ENCODE peak calls at places on chromosomes 7 and 10, in seven cellular contexts. Z is H9, L is spleen, Q is PC-3, O is cardiac muscle cell, W is pancreas, Y is GM23248. C is an unnamed sample.

GRCh38 chr7:28955723-28956607 is 2.2 kb downstream of the TRIL start:
- DNase-seq in Z (peak; percentile 90), L (peak; percentile 90), Q (peak; percentile 80), O (peak; percentile 73), W (peak; percentile 96), Y (peak; percentile 66), C (peak; percentile 88)

GRCh38 chr10:109726473-109726872 is 196.8 kb downstream of the XPNPEP1 start:
- DNase-seq in Z (no peak), L (no peak), Q (no peak), O (no peak), W (no peak), Y (no peak), C (no peak)

GRCh38 chr7:116142850-116143249 is 67.5 kb upstream of the TES start:
- DNase-seq in Z (no peak), L (no peak), Q (no peak), O (no peak), W (no peak), Y (no peak), C (no peak)

GRCh38 chr7:4633012-4633411 is 49.1 kb upstream of the FOXK1 start:
- DNase-seq in Z (peak; percentile 43), L (no peak), Q (peak; percentile 77), O (peak; percentile 21), W (no peak), Y (peak; percentile 79), C (no peak)

GRCh38 chr10:125057158-125058001 is 103.0 kb downstream of the CTBP2 start:
- DNase-seq in Z (no peak), L (peak; percentile 74), Q (no peak), O (peak; percentile 96), W (no peak), Y (peak; percentile 85), C (peak; percentile 60)

GRCh38 chr7:139994356-139994755 is 68.4 kb downstream of the PARP12 start:
- DNase-seq in Z (no peak), L (no peak), Q (no peak), O (no peak), W (no peak), Y (no peak), C (no peak)

GRCh38 chr10:79336739-79337138 is 10.5 kb upstream of the PPIF start:
- DNase-seq in Z (peak; percentile 50), L (no peak), Q (no peak), O (no peak), W (no peak), Y (no peak), C (no peak)

GRCh38 chr10:82815680-82816079 is 940.7 kb downstream of the NRG3 start:
- DNase-seq in Z (no peak), L (no peak), Q (no peak), O (no peak), W (peak; percentile 45), Y (no peak), C (no peak)

GRCh38 chr10:35564276-35564982 is 40.7 kb upstream of the GJD4 start:
- DNase-seq in Z (no peak), L (peak; percentile 81), Q (no peak), O (peak; percentile 57), W (no peak), Y (peak; percentile 67), C (peak; percentile 17)

GRCh38 chr7:101549734-101550133 is 79.4 kb downstream of the MYL10 start:
- DNase-seq in Z (peak; percentile 14), L (peak; percentile 31), Q (no peak), O (no peak), W (no peak), Y (no peak), C (no peak)

GRCh38 chr7:15515201-15515777 is 46.5 kb downstream of the AGMO start:
- DNase-seq in Z (no peak), L (no peak), Q (no peak), O (peak; percentile 19), W (no peak), Y (peak; percentile 17), C (no peak)

GRCh38 chr10:93629636-93630291 is 17.4 kb downstream of the PDE6C start:
- DNase-seq in Z (no peak), L (no peak), Q (no peak), O (no peak), W (no peak), Y (no peak), C (no peak)

GRCh38 chr10:43133196-43133808 is 4.9 kb upstream of the CSGALNACT2 start:
- DNase-seq in Z (no peak), L (no peak), Q (no peak), O (no peak), W (no peak), Y (no peak), C (no peak)

GRCh38 chr7:142321391-142321790 is 63.5 kb upstream of the PRSS58 start:
- DNase-seq in Z (no peak), L (no peak), Q (no peak), O (no peak), W (no peak), Y (no peak), C (no peak)

GRCh38 chr7:4653771-4654170 is 28.3 kb upstream of the FOXK1 start:
- DNase-seq in Z (no peak), L (no peak), Q (no peak), O (no peak), W (no peak), Y (no peak), C (no peak)

GRCh38 chr7:7566651-7567611 is at the start of gene MIOS:
- DNase-seq in Z (peak; percentile 75), L (peak; percentile 97), Q (peak; percentile 81), O (peak; percentile 85), W (peak; percentile 93), Y (peak; percentile 85), C (peak; percentile 92)

GRCh38 chr7:118080947-118081346 is 103.0 kb upstream of the LSM8 start:
- DNase-seq in Z (peak; percentile 49), L (no peak), Q (peak; percentile 71), O (peak; percentile 20), W (no peak), Y (peak; percentile 63), C (no peak)

GRCh38 chr7:110600983-110601382 is 489.9 kb upstream of the LRRN3 start:
- DNase-seq in Z (no peak), L (no peak), Q (no peak), O (no peak), W (no peak), Y (no peak), C (no peak)

GRCh38 chr7:45885264-45885882 is 2.9 kb upstream of the IGFBP1 start:
- DNase-seq in Z (no peak), L (no peak), Q (peak; percentile 84), O (no peak), W (no peak), Y (peak; percentile 33), C (no peak)

GRCh38 chr10:30736685-30737232 is 107.2 kb upstream of the LYZL2 start:
- DNase-seq in Z (no peak), L (no peak), Q (peak; percentile 92), O (peak; percentile 98), W (no peak), Y (peak; percentile 99), C (peak; percentile 38)

GRCh38 chr10:119341236-119342016 is 134.1 kb downstream of the GRK5 start:
- DNase-seq in Z (no peak), L (peak; percentile 54), Q (peak; percentile 39), O (peak; percentile 74), W (no peak), Y (peak; percentile 80), C (no peak)

GRCh38 chr7:47428052-47428779 is 153.7 kb downstream of the TNS3 start:
- DNase-seq in Z (no peak), L (no peak), Q (no peak), O (no peak), W (no peak), Y (no peak), C (no peak)

GRCh38 chr10:71627956-71628355 is 91.6 kb downstream of the C10orf105 start:
- DNase-seq in Z (no peak), L (no peak), Q (no peak), O (no peak), W (no peak), Y (no peak), C (no peak)
- H3K27me3 ChIP-seq in Z (no peaks in the 10 kb centered on the region), L (no peaks in the 10 kb centered on the region), Q (no peaks in the 10 kb centered on the region), O (no peaks in the 10 kb centered on the region), W (no peaks in the 10 kb centered on the region), Y (peaks cover 8% of the 10 kb centered on the region), C (no peaks in the 10 kb centered on the region)

DNA sequence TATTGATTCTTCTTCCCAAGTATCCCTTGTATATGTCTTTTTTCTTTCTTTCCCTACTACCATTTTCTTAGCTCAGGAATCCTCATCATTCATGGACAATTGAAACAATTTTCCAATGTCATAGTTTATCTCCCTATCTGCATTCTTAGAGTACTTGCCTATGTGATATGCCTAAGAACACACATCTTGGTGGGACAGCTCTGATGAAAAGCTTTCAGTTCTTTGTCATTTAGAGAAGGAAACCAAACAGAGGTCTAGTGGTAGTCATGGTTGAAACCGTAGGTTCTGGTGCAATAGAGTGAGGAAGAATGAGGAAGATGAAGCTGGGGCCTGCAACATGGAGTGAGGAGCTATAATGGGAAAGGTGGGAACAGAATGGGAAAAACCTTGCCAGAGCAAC is 28.2 kb downstream of the TDRD1 start:
- DNase-seq in Z (no peak), L (no peak), Q (no peak), O (no peak), W (no peak), Y (no peak), C (no peak)
- H3K4me1 ChIP-seq in Z (no peaks in the 10 kb centered on the region), L (no peaks in the 10 kb centered on the region), Q (no peaks in the 10 kb centered on the region), O (no peaks in the 10 kb centered on the region), W (no peaks in the 10 kb centered on the region), Y (no peaks in the 10 kb centered on the region), C (no peaks in the 10 kb centered on the region)

DNA sequence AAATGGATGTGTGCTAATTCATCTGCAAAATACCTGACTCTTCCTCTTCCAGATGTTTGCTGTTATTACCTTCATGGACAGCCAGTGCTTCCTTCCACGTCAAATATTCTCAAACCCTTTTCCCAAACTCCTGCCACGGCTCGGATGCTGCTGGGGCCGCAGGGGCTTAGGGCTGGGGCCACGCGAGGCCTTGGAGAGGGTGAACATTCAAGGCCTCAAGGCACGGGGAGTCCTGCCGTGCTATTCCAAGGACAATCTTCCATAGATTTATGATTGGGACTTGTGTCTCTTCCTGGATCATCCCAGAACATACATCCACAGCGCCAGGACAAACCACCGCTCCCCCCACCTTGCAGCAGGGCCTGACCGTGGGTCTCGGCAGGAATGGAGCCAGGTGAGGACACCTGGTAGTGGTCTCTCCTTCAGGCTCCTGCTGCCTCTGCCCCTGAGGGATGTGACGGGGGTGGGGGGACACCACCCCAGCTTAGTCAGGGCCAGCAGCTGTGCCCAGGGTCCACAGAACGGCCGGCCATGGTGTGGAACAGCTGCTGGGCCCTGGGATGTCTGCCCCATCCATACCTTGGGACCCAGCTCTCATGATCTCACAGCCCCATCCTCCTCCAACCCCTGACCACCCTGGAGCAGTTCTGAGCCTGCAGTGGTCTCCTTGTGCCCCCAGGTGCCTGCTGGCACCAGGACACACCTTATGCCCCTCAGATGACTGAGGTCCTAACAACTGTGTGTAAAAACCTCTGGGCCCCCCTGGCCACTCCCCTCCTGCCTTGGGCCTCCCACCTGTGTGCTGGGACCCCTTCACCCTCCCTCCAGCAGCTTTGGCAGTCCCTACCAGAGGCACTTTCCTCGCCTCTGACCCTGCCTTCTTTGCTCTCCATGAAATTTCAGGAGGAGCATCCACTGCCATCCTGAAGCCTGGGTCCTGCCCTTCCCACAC is 16.7 kb downstream of the VIPR2 start:
- DNase-seq in Z (peak; percentile 11), L (peak; percentile 64), Q (no peak), O (no peak), W (peak; percentile 49), Y (no peak), C (no peak)
- H3K27me3 ChIP-seq in Z (no peaks in the 10 kb centered on the region), L (no peaks in the 10 kb centered on the region), Q (peaks cover 48% of the 10 kb centered on the region), O (no peaks in the 10 kb centered on the region), W (no peaks in the 10 kb centered on the region), Y (no peaks in the 10 kb centered on the region), C (no peaks in the 10 kb centered on the region)

DNA sequence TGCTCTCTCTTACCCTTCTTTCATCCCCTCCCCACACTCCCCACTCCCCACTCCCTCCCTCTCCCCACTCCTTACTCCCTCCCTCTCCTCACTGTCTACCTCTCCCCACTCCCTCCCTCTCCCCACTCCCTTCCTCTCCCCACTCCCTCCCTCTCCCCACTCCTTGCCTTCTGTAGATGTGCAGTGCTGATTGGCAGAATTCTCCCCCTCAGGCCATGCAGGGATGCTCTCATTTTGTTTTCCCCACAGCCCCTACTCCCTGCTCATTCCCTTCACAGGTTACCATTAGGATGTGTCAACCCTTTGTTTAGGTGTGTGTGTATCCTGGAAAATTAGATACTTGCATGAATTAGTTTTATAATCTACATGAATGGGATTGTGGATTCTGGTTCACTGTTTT is 90.3 kb downstream of the CELF2 start:
- DNase-seq in Z (no peak), L (no peak), Q (no peak), O (no peak), W (no peak), Y (no peak), C (no peak)
- H3K4me1 ChIP-seq in Z (peaks cover 5% of the 10 kb centered on the region), L (peaks cover under 1% of the 10 kb centered on the region), Q (no peaks in the 10 kb centered on the region), O (peaks cover 19% of the 10 kb centered on the region), W (no peaks in the 10 kb centered on the region), Y (no peaks in the 10 kb centered on the region), C (no peaks in the 10 kb centered on the region)